ENCODE peak calls at places on chromosomes 5 and 9, in five cellular contexts. One of them, this sample, is unnamed.

GRCh38 chr5:111167551-111167950 is 56.6 kb upstream of the CAMK4 start:
- DNase-seq in ACHN: no peak
- DNase-seq in activated naive CD4-positive, alpha-beta T cell treated with Interleukin-2 at 50 U/mL for 16 hours: no peak
- DNase-seq in aorta: no peak
- DNase-seq in HFF-Myc: no peak
- DNase-seq in this sample: no peak

GRCh38 chr5:130528474-130528873 is 624.2 kb downstream of the CHSY3 start:
- DNase-seq in ACHN: no peak
- DNase-seq in activated naive CD4-positive, alpha-beta T cell treated with Interleukin-2 at 50 U/mL for 16 hours: no peak
- DNase-seq in aorta: no peak
- DNase-seq in HFF-Myc: no peak
- DNase-seq in this sample: no peak

GRCh38 chr5:26893078-26893477 is 145.3 kb downstream of the CDH9 start:
- DNase-seq in ACHN: no peak
- DNase-seq in activated naive CD4-positive, alpha-beta T cell treated with Interleukin-2 at 50 U/mL for 16 hours: no peak
- DNase-seq in aorta: no peak
- DNase-seq in HFF-Myc: no peak
- DNase-seq in this sample: no peak

GRCh38 chr5:160432188-160432587 is 10.5 kb downstream of the PTTG1 start:
- DNase-seq in ACHN: no peak
- DNase-seq in activated naive CD4-positive, alpha-beta T cell treated with Interleukin-2 at 50 U/mL for 16 hours: no peak
- DNase-seq in aorta: no peak
- DNase-seq in HFF-Myc: no peak
- DNase-seq in this sample: no peak

GRCh38 chr9:130825051-130825651 is 9.9 kb upstream of the ABL1 start:
- DNase-seq in ACHN: peak
- DNase-seq in activated naive CD4-positive, alpha-beta T cell treated with Interleukin-2 at 50 U/mL for 16 hours: no peak
- DNase-seq in aorta: no peak
- DNase-seq in HFF-Myc: no peak
- DNase-seq in this sample: no peak

GRCh38 chr5:78545406-78545805 is 103.2 kb downstream of the LHFPL2 start:
- DNase-seq in ACHN: no peak
- DNase-seq in activated naive CD4-positive, alpha-beta T cell treated with Interleukin-2 at 50 U/mL for 16 hours: no peak
- DNase-seq in aorta: no peak
- DNase-seq in HFF-Myc: no peak
- DNase-seq in this sample: no peak

GRCh38 chr9:133771486-133772482 is 33.6 kb upstream of the SARDH start:
- DNase-seq in ACHN: no peak
- DNase-seq in activated naive CD4-positive, alpha-beta T cell treated with Interleukin-2 at 50 U/mL for 16 hours: no peak
- DNase-seq in aorta: peak
- DNase-seq in HFF-Myc: no peak
- DNase-seq in this sample: no peak

GRCh38 chr9:136690841-136691261 is 3.6 kb upstream of the AGPAT2 start:
- DNase-seq in ACHN: no peak
- DNase-seq in activated naive CD4-positive, alpha-beta T cell treated with Interleukin-2 at 50 U/mL for 16 hours: no peak
- DNase-seq in aorta: no peak
- DNase-seq in HFF-Myc: no peak
- DNase-seq in this sample: peak

This sample was measured in stomach.